ENCODE peak calls at places on chromosome 4, in four cellular contexts. M, P, S and F are unnamed samples.

GRCh38 chr4:180828455-180829018 is 1414.7 kb upstream of the TENM3 start:
- DNase-seq in M (peak; percentile 83), S (peak; percentile 44), P (peak; percentile 51), F (peak; percentile 26)

GRCh38 chr4:126991965-126992364 is 640.8 kb upstream of the INTU start:
- DNase-seq in S (no peak), P (no peak), M (peak; percentile 47), F (no peak)

GRCh38 chr4:10066704-10067651 is 45.7 kb upstream of the SLC2A9 start:
- DNase-seq in P (no peak), S (no peak), M (no peak), F (no peak)

GRCh38 chr4:183960021-183960420 is 54.9 kb downstream of the STOX2 start:
- DNase-seq in S (no peak), M (peak; percentile 72), P (peak; percentile 78), F (no peak)

GRCh38 chr4:68906238-68907137 is 45.1 kb downstream of the UGT2A3 start:
- DNase-seq in P (no peak), M (no peak), S (no peak), F (no peak)

GRCh38 chr4:8540072-8540471 is 40.1 kb upstream of the GPR78 start:
- DNase-seq in M (no peak), S (peak; percentile 26), P (no peak), F (no peak)

GRCh38 chr4:145409393-145409792 is 72.3 kb upstream of the SMAD1 start:
- DNase-seq in M (no peak), S (no peak), P (no peak), F (no peak)

GRCh38 chr4:180422989-180423766 is 1820.0 kb upstream of the TENM3 start:
- DNase-seq in M (no peak), P (no peak), S (no peak), F (no peak)

GRCh38 chr4:40672528-40673522 is 43.2 kb upstream of the RBM47 start:
- DNase-seq in P (no peak), M (peak; percentile 99), S (no peak), F (peak; percentile 37)

GRCh38 chr4:8151165-8151650 is 7.4 kb downstream of the ABLIM2 start:
- DNase-seq in M (no peak), P (no peak), S (no peak), F (no peak)

GRCh38 chr4:156778606-156779005 is 193.0 kb downstream of the PDGFC start:
- DNase-seq in S (no peak), M (peak; percentile 91), P (no peak), F (no peak)

GRCh38 chr4:13627185-13627605 is 330 bp downstream of the BOD1L1 start:
- DNase-seq in P (no peak), M (no peak), S (no peak), F (peak; percentile 41)

GRCh38 chr4:166460769-166461550 is 587.9 kb downstream of the TLL1 start:
- DNase-seq in M (no peak), S (no peak), P (no peak), F (no peak)

GRCh38 chr4:86717651-86718050 is 123.5 kb downstream of the PTPN13 start:
- DNase-seq in S (no peak), P (no peak), M (no peak), F (no peak)

GRCh38 chr4:164977243-164978164 is at the start of gene TRIM61:
- DNase-seq in P (peak; percentile 11), S (peak; percentile 81), M (peak; percentile 54), F (no peak)

GRCh38 chr4:158667651-158668198 is 4.0 kb downstream of the C4orf46 start:
- DNase-seq in S (no peak), M (peak; percentile 25), P (peak; percentile 74), F (peak; percentile 29)

GRCh38 chr4:76213415-76214268 is at the start of gene SCARB2:
- DNase-seq in P (peak; percentile 96), S (peak; percentile 88), M (peak; percentile 84), F (peak; percentile 69)

DNA sequence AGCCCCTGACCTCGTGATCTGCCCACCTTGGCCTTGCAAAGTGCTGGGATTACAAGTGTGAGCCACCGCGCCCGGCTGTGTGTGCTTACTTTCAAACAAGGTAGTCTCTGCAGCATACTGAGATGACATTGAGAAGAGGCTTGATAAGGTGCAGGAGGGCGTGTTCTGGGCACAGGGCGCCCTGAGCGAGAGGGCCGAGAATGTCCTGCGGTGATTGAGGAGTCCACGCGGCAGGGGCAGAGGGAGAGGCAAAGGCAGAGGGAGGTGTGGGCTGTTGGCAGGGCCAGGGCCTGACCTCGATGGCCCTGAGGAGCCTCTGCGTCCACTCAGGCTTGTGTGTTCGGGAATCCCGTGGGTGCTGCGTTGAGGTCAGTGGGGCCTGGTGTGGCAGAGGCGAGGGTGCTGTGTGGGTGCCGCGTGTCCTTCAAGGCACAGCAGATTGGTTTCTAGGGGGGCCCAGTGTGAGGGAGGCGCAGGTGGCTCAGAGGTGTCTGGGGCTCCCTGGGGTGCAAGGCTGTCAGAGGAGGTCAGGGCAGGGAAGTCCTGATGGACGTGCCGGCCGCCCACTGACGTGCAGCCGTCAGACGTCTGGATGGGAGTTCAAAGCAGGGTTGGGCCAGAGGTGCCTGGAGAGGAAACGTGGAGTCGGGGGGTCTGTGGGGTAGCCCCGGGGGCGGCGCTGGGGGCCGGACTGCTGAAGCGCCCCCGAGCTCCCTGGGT is 12.1 kb downstream of the PCGF3 start:
- DNase-seq in S (no peak), P (no peak), M (no peak), F (no peak)
- H4K20me1 ChIP-seq in S (no peaks in the 10 kb centered on the region), P (peaks cover 75% of the 10 kb centered on the region), M (peaks cover 80% of the 10 kb centered on the region), F (peaks cover 75% of the 10 kb centered on the region)

GRCh38 chr4:163895369-163896005 is 401.0 kb downstream of the TMA16 start:
- DNase-seq in P (no peak), M (no peak), S (no peak), F (peak; percentile 37)
- H3K4me2 ChIP-seq in P (no peak overlapping the region), M (no peak overlapping the region), S (no peak overlapping the region), F (no peak overlapping the region)

GRCh38 chr4:176242764-176243347 is 26.2 kb downstream of the ASB5 start:
- DNase-seq in S (no peak), M (no peak), P (no peak), F (no peak)

GRCh38 chr4:176236909-176237308 is 32.1 kb downstream of the ASB5 start:
- DNase-seq in M (peak; percentile 80), P (no peak), S (peak; percentile 36), F (no peak)

GRCh38 chr4:176238819-176239218 is 30.2 kb downstream of the ASB5 start:
- DNase-seq in P (no peak), M (peak; percentile 46), S (no peak), F (no peak)

GRCh38 chr4:176241703-176242102 is 27.3 kb downstream of the ASB5 start:
- DNase-seq in P (no peak), M (no peak), S (no peak), F (no peak)

DNA sequence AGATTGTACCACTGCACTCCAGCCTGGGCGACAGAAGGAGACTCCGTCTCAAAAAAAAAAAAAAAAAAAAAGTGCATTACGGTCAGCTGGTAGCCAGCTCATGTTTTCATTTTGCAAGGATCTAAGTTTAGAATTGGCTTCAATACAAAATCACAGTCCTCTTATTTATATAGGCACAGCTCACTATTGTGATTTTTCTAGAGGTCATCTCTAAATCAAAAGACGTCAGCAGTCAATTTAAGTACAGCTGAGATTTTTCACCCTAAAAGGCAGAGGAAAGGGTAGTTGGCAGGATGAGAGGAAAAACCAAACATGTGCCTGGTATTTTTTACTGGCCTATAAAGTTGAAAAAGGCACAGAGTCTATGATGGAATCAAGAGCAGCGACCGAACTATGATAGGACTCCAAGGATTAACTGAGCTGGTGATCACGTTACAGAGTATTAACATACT is 30.8 kb downstream of the ASB5 start:
- DNase-seq in S (no peak), P (no peak), M (peak; percentile 87), F (no peak)
- H3K4me3 ChIP-seq in S (no peak overlapping the region), P (no peak overlapping the region), M (no peak overlapping the region), F (no peak overlapping the region)

GRCh38 chr4:74610491-74610890 is 165.6 kb downstream of the AREG start:
- DNase-seq in S (no peak), P (no peak), M (no peak), F (no peak)

GRCh38 chr4:74608151-74608949 is 163.4 kb downstream of the AREG start:
- DNase-seq in S (no peak), P (no peak), M (peak; percentile 61), F (no peak)

GRCh38 chr4:74613266-74613665 is 168.3 kb downstream of the AREG start:
- DNase-seq in S (no peak), P (no peak), M (no peak), F (no peak)

GRCh38 chr4:74615411-74615810 is 170.5 kb downstream of the AREG start:
- DNase-seq in M (no peak), P (no peak), S (no peak), F (no peak)

GRCh38 chr4:74612837-74613236 is 167.9 kb downstream of the AREG start:
- DNase-seq in S (no peak), P (no peak), M (no peak), F (no peak)
- H4K20me1 ChIP-seq in S (no peaks in the 10 kb centered on the region), P (no peaks in the 10 kb centered on the region), M (no peaks in the 10 kb centered on the region), F (no peaks in the 10 kb centered on the region)

DNA sequence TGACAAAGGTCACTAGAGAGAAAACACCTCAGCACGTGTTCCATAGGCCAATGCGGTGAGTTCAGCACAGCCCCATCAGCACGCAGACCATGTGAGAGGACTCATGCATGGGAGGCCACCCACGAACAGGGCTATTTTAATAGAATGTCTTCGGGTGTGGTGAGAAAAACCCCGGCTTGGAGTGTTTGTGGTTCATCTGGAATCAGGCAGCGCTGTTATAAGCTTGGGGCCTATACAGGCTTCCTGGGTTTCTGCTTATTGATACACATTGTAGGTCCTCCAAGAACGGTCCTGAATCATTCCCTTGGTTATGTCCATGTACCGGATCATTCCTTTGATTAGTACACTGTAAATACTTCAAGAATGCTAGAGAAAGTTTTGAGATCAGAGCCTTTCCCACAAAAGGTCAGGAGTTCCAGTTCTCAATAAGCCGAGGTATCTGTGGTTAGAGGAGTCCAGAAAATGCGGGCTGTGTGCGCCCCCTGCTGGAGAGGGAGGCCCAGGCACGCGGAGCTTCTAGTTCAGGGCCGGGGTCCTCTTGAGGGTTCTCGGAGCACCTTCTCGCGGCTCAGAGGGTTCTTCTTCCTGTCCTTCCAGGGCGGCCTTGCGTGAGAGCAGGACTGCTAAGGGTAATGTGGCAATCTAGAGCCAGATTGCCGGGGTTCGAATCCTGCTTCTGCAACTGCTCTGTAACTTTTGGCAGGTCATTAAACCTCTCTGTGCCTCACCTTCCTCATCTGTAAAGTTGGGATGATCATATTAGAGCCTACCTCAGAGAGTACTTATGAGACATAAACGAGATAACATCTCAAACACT is 51.8 kb downstream of the TLR10 start:
- DNase-seq in S (peak; percentile 66), M (peak; percentile 94), P (peak; percentile 82), F (peak; percentile 76)
- H3K4me2 ChIP-seq in S (no peak overlapping the region), M (no peak overlapping the region), P (no peak overlapping the region), F (no peak overlapping the region)

DNA sequence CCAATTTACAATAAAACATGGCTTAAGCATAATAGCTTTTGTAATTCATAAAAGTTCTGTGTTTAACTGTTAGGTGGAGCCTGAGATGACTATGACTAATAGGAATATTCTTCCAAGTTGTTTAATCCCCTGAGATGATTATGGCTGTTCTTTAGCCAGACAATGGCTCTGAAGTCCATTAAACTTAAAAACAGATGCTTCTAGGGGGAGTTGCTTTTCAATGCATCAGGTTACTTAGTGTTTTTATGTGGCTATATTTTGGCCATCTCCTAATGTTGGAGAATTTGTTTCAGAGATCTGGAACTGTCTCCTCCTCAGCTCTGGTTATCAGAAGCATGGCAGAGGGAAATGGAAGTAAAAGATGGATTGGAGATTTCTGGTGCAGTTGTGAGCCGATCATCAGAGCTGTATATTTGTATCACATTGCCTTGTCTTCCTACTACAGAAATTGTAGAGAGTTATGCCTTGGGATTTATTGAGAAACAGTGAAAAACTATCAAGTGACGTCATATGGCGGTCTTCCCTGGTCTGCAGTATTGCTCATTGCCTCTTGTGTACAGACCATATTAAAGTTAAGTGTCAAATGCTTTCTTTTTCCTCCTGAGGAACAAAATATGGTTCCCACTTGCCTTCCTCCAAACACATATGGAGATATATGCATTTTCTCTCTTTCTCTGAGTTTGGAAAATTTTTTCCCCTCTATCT is 29.7 kb downstream of the SGMS2 start:
- DNase-seq in S (no peak), P (no peak), M (peak; percentile 14), F (no peak)
- H3K4me3 ChIP-seq in S (no peak overlapping the region), P (no peak overlapping the region), M (no peak overlapping the region), F (no peak overlapping the region)